ENCODE peak calls at places on chromosome 3, in four cellular contexts. D is neural progenitor cell; O is stimulated activated CD4-positive, alpha-beta T cell treated with anti-CD3 and anti-CD28 coated beads, Interleukin-2, amount 100 ng/mL, for 24 hours; Q is transverse colon. B is an unnamed sample.

GRCh38 chr3:44682182-44682896 is 30.1 kb upstream of the ZNF502 start:
- DNase-seq in D (no peak), O (no peak), Q (no peak), B (no peak)

GRCh38 chr3:123586131-123586530 is 1.3 kb upstream of the HACD2 start:
- DNase-seq in D (peak), Q (peak), O (peak), B (no peak)

GRCh38 chr3:153290278-153291015 is 128.4 kb downstream of the RAP2B start:
- DNase-seq in Q (no peak), D (no peak), O (no peak), B (no peak)

GRCh38 chr3:100911956-100912355 is 81.3 kb downstream of the ABI3BP start:
- DNase-seq in Q (no peak), O (no peak), D (no peak), B (no peak)

GRCh38 chr3:197178998-197179397 is 119.4 kb downstream of the DLG1 start:
- DNase-seq in D (no peak), O (no peak), Q (no peak), B (no peak)

GRCh38 chr3:188021502-188022040 is 132.4 kb upstream of the LPP start:
- DNase-seq in D (no peak), Q (no peak), O (no peak), B (no peak)

GRCh38 chr3:56829543-56829942 is 27.8 kb upstream of the ARHGEF3 start:
- DNase-seq in O (no peak), Q (no peak), D (no peak), B (no peak)

GRCh38 chr3:185176756-185177359 is 24.0 kb upstream of the C3orf70 start:
- DNase-seq in O (peak), Q (peak), D (peak), B (peak)

GRCh38 chr3:172154768-172155649 is 115.6 kb downstream of the FNDC3B start:
- DNase-seq in D (no peak), O (no peak), Q (peak), B (no peak)

GRCh38 chr3:17500618-17501017 is 241.8 kb downstream of the TBC1D5 start:
- DNase-seq in O (no peak), Q (no peak), D (no peak), B (peak)

GRCh38 chr3:25474000-25474399 is 45.9 kb downstream of the RARB start:
- DNase-seq in Q (no peak), D (no peak), O (no peak), B (peak)